ENCODE peak calls at places on chromosomes 5 and 9, in six cellular contexts. J is HS-5; V is effector CD4-positive, alpha-beta T cell; Q is amniotic stem cell; P is PC-9; D is MCF 10A. A is an unnamed sample.

GRCh38 chr5:6493681-6494454 is 45.2 kb downstream of the UBE2QL1 start:
- DNase-seq in D (no peak), V (no peak), P (no peak), J (no peak), Q (no peak), A (no peak)

GRCh38 chr9:83219154-83219923 is 156.4 kb upstream of the RASEF start:
- DNase-seq in V (no peak), Q (peak; percentile 67), D (peak; percentile 82), P (peak; percentile 61), J (no peak), A (no peak)

GRCh38 chr9:98406469-98406868 is 151.0 kb upstream of the TBC1D2 start:
- DNase-seq in P (no peak), Q (no peak), V (no peak), D (no peak), J (no peak), A (no peak)

GRCh38 chr5:101728933-101729332 is 567.2 kb downstream of the SLCO4C1 start:
- DNase-seq in D (peak; percentile 22), J (no peak), V (no peak), P (no peak), Q (no peak), A (no peak)

GRCh38 chr5:41524174-41524573 is 13.8 kb upstream of the PLCXD3 start:
- DNase-seq in J (no peak), D (peak; percentile 24), Q (no peak), V (no peak), P (no peak), A (no peak)

GRCh38 chr5:43033845-43034590 is 6.1 kb downstream of the ANXA2R start:
- DNase-seq in P (no peak), Q (no peak), D (no peak), J (no peak), V (no peak), A (no peak)

GRCh38 chr9:90641090-90641489 is 1.5 kb downstream of the DIRAS2 start:
- DNase-seq in J (no peak), D (no peak), Q (no peak), V (no peak), P (no peak), A (no peak)

GRCh38 chr9:942805-943580 is 33.5 kb upstream of the DMRT3 start:
- DNase-seq in J (no peak), V (no peak), D (peak; percentile 28), Q (no peak), P (no peak), A (no peak)

GRCh38 chr5:55636177-55636576 is 75.9 kb downstream of the SLC38A9 start:
- DNase-seq in Q (no peak), P (no peak), J (no peak), D (no peak), V (no peak), A (no peak)

GRCh38 chr5:39177629-39177959 is 41.8 kb downstream of the FYB1 start:
- DNase-seq in Q (no peak), V (no peak), J (no peak), P (no peak), D (no peak), A (no peak)

GRCh38 chr5:67092447-67093023 is 104.1 kb downstream of the CD180 start:
- DNase-seq in D (no peak), J (no peak), V (no peak), P (peak; percentile 2), Q (no peak), A (no peak)

GRCh38 chr5:39891376-39891775 is 466.6 kb upstream of the DAB2 start:
- DNase-seq in P (no peak), V (no peak), D (peak; percentile 67), J (peak; percentile 25), Q (no peak), A (no peak)

GRCh38 chr5:131521252-131521651 is 113.8 kb downstream of the RAPGEF6 start:
- DNase-seq in V (no peak), D (peak; percentile 23), P (peak; percentile 15), J (peak; percentile 53), Q (peak; percentile 27), A (no peak)

GRCh38 chr5:94968507-94969095 is 316.3 kb downstream of the MCTP1 start:
- DNase-seq in V (no peak), J (no peak), P (peak; percentile 5), D (peak; percentile 71), Q (peak; percentile 13), A (peak; percentile 57)